ENCODE peak calls at places on chromosomes 16 and 17, in seven cellular contexts. One of them, this sample, is unnamed. For H3K27me3, the result is how much of the 10 kb centered on the place peaks cover.

GRCh38 chr16:64740261-64740660 is 381.6 kb downstream of the CDH11 start:
- DNase-seq in upper lobe of left lung: no peak
- DNase-seq in esophagus muscularis mucosa: no peak
- DNase-seq in transverse colon: no peak
- DNase-seq in ovary: no peak
- DNase-seq in GM12878: no peak
- DNase-seq in H1: no peak
- DNase-seq in this sample: no peak

GRCh38 chr16:24950275-24950674 is 64.9 kb downstream of the ARHGAP17 start:
- DNase-seq in upper lobe of left lung: no peak
- DNase-seq in transverse colon: peak
- DNase-seq in esophagus muscularis mucosa: no peak
- DNase-seq in ovary: no peak
- DNase-seq in GM12878: no peak
- DNase-seq in H1: no peak
- DNase-seq in this sample: no peak

GRCh38 chr16:20952144-20952797 is 51.7 kb downstream of the LYRM1 start:
- DNase-seq in esophagus muscularis mucosa: no peak
- DNase-seq in ovary: no peak
- DNase-seq in GM12878: no peak
- DNase-seq in H1: no peak
- DNase-seq in transverse colon: no peak
- DNase-seq in upper lobe of left lung: no peak
- DNase-seq in this sample: no peak

GRCh38 chr16:4339909-4340308 is 11.2 kb downstream of the PAM16 start:
- DNase-seq in transverse colon: no peak
- DNase-seq in H1: no peak
- DNase-seq in esophagus muscularis mucosa: no peak
- DNase-seq in upper lobe of left lung: peak
- DNase-seq in GM12878: no peak
- DNase-seq in ovary: peak
- DNase-seq in this sample: peak

GRCh38 chr16:27646811-27647210 is 96.9 kb downstream of the KATNIP start:
- DNase-seq in H1: no peak
- DNase-seq in transverse colon: no peak
- DNase-seq in ovary: no peak
- DNase-seq in GM12878: no peak
- DNase-seq in upper lobe of left lung: no peak
- DNase-seq in esophagus muscularis mucosa: no peak
- DNase-seq in this sample: no peak

GRCh38 chr16:4937782-4938682 is 1.1 kb upstream of the PPL start:
- DNase-seq in upper lobe of left lung: peak
- DNase-seq in esophagus muscularis mucosa: no peak
- DNase-seq in H1: no peak
- DNase-seq in transverse colon: peak
- DNase-seq in GM12878: no peak
- DNase-seq in ovary: no peak
- DNase-seq in this sample: no peak

GRCh38 chr17:9356488-9356911 is 219.1 kb downstream of the STX8 start:
- DNase-seq in GM12878: no peak
- DNase-seq in upper lobe of left lung: peak
- DNase-seq in ovary: no peak
- DNase-seq in esophagus muscularis mucosa: no peak
- DNase-seq in H1: no peak
- DNase-seq in transverse colon: no peak
- DNase-seq in this sample: peak

GRCh38 chr16:56539667-56540066 is 19.8 kb upstream of the BBS2 start:
- DNase-seq in GM12878: no peak
- DNase-seq in upper lobe of left lung: no peak
- DNase-seq in ovary: peak
- DNase-seq in esophagus muscularis mucosa: no peak
- DNase-seq in H1: no peak
- DNase-seq in transverse colon: no peak
- DNase-seq in this sample: no peak

GRCh38 chr17:51540151-51540550 is 279.8 kb downstream of the UTP18 start:
- DNase-seq in transverse colon: no peak
- DNase-seq in H1: no peak
- DNase-seq in esophagus muscularis mucosa: no peak
- DNase-seq in ovary: no peak
- DNase-seq in GM12878: no peak
- DNase-seq in upper lobe of left lung: no peak
- DNase-seq in this sample: no peak

GRCh38 chr17:65100316-65101140 is 36.6 kb upstream of the RGS9 start:
- DNase-seq in transverse colon: peak
- DNase-seq in ovary: peak
- DNase-seq in esophagus muscularis mucosa: peak
- DNase-seq in H1: peak
- DNase-seq in upper lobe of left lung: peak
- DNase-seq in GM12878: peak
- DNase-seq in this sample: peak

GRCh38 chr17:77779711-77780539 is 178.6 kb upstream of the TNRC6C start:
- DNase-seq in esophagus muscularis mucosa: no peak
- DNase-seq in transverse colon: no peak
- DNase-seq in ovary: no peak
- DNase-seq in upper lobe of left lung: no peak
- DNase-seq in GM12878: no peak
- DNase-seq in H1: no peak
- DNase-seq in this sample: peak

GRCh38 chr16:66427871-66428681 is 981 bp downstream of the BEAN1 start:
- DNase-seq in GM12878: no peak
- DNase-seq in ovary: no peak
- DNase-seq in upper lobe of left lung: peak
- DNase-seq in H1: peak
- DNase-seq in esophagus muscularis mucosa: no peak
- DNase-seq in transverse colon: no peak
- DNase-seq in this sample: no peak

GRCh38 chr17:17176341-17176740 is 29.8 kb downstream of the PLD6 start:
- DNase-seq in GM12878: no peak
- DNase-seq in H1: no peak
- DNase-seq in esophagus muscularis mucosa: no peak
- DNase-seq in transverse colon: no peak
- DNase-seq in upper lobe of left lung: no peak
- DNase-seq in ovary: no peak
- DNase-seq in this sample: no peak

GRCh38 chr17:19769946-19770652 is 22.0 kb upstream of the ALDH3A1 start:
- DNase-seq in ovary: no peak
- DNase-seq in GM12878: no peak
- DNase-seq in esophagus muscularis mucosa: peak
- DNase-seq in H1: peak
- DNase-seq in upper lobe of left lung: no peak
- DNase-seq in transverse colon: no peak
- DNase-seq in this sample: no peak

GRCh38 chr16:17529982-17530760 is 59.4 kb upstream of the XYLT1 start:
- DNase-seq in ovary: no peak
- DNase-seq in esophagus muscularis mucosa: no peak
- DNase-seq in GM12878: peak
- DNase-seq in transverse colon: peak
- DNase-seq in upper lobe of left lung: no peak
- DNase-seq in H1: no peak
- DNase-seq in this sample: no peak

GRCh38 chr16:26281681-26282080 is 589.9 kb downstream of the HS3ST4 start:
- DNase-seq in GM12878: no peak
- DNase-seq in upper lobe of left lung: no peak
- DNase-seq in esophagus muscularis mucosa: peak
- DNase-seq in ovary: no peak
- DNase-seq in H1: no peak
- DNase-seq in transverse colon: no peak
- DNase-seq in this sample: no peak

GRCh38 chr16:63066552-63066951 is 1030.3 kb upstream of the CDH8 start:
- DNase-seq in H1: no peak
- DNase-seq in GM12878: no peak
- DNase-seq in ovary: no peak
- DNase-seq in esophagus muscularis mucosa: no peak
- DNase-seq in transverse colon: no peak
- DNase-seq in upper lobe of left lung: no peak
- DNase-seq in this sample: no peak

GRCh38 chr16:68090109-68090508 is 4.9 kb downstream of the NFATC3 start:
- DNase-seq in upper lobe of left lung: no peak
- DNase-seq in ovary: no peak
- DNase-seq in esophagus muscularis mucosa: no peak
- DNase-seq in transverse colon: no peak
- DNase-seq in H1: no peak
- DNase-seq in GM12878: no peak
- DNase-seq in this sample: no peak

GRCh38 chr16:85462405-85463227 is 150.5 kb upstream of the GSE1 start:
- DNase-seq in ovary: peak
- DNase-seq in upper lobe of left lung: peak
- DNase-seq in H1: no peak
- DNase-seq in GM12878: no peak
- DNase-seq in esophagus muscularis mucosa: no peak
- DNase-seq in transverse colon: no peak
- DNase-seq in this sample: no peak

GRCh38 chr16:1919680-1919998 is 1.4 kb upstream of the HS3ST6 start:
- DNase-seq in GM12878: no peak
- DNase-seq in transverse colon: no peak
- DNase-seq in H1: no peak
- DNase-seq in esophagus muscularis mucosa: no peak
- DNase-seq in ovary: no peak
- DNase-seq in upper lobe of left lung: no peak
- DNase-seq in this sample: no peak
- H3K27me3 ChIP-seq in GM12878: under half
- H3K27me3 ChIP-seq in transverse colon: half or more
- H3K27me3 ChIP-seq in H1: under half
- H3K27me3 ChIP-seq in esophagus muscularis mucosa: under half
- H3K27me3 ChIP-seq in ovary: under half
- H3K27me3 ChIP-seq in upper lobe of left lung: under half
- H3K27me3 ChIP-seq in this sample: half or more

DNA sequence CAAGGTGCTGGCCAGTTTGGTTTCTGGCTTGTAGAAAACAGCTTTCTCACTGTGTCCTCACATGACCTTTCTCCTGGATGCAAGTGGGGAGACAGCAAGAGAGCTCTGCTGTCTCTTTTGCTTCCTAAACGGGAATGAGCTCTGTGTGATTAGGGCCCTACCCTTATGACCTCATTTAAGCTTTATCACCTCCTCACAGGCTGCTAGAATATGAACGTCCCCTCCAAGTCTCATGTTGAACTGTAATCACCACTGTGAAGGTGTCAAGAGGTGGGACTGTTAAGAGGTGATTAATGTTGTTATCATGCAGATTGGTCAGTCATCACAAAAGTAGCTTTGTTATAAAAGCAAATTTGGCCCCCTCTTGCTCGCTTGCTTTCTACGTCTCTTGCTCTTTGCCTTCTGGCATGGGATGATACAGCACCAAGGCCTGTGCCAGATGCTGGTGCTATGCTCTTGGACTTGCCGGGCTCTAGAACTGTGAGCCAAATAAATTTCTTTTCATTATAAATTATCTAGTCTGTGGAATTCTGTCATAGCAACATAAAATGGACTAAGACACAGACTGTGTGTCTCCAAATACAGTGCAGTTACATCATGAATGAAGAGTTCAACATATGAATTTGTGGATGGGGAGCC is 14.8 kb upstream of the POLR3E start:
- DNase-seq in GM12878: no peak
- DNase-seq in transverse colon: no peak
- DNase-seq in esophagus muscularis mucosa: no peak
- DNase-seq in H1: no peak
- DNase-seq in ovary: no peak
- DNase-seq in upper lobe of left lung: no peak
- DNase-seq in this sample: no peak
- TF ChIP-seq EP300 in GM12878: no peak
- TF ChIP-seq EP300 in transverse colon: no peak
- TF ChIP-seq EP300 in esophagus muscularis mucosa: no peak
- TF ChIP-seq EP300 in H1: no peak
- TF ChIP-seq EP300 in ovary: no peak
- TF ChIP-seq EP300 in upper lobe of left lung: no peak
- TF ChIP-seq EP300 in this sample: no peak

GRCh38 chr17:561118-561517 is 153.5 kb downstream of the VPS53 start:
- DNase-seq in transverse colon: no peak
- DNase-seq in upper lobe of left lung: no peak
- DNase-seq in H1: no peak
- DNase-seq in GM12878: no peak
- DNase-seq in ovary: no peak
- DNase-seq in esophagus muscularis mucosa: no peak
- DNase-seq in this sample: no peak

GRCh38 chr17:557371-557770 is 157.3 kb downstream of the VPS53 start:
- DNase-seq in GM12878: no peak
- DNase-seq in transverse colon: no peak
- DNase-seq in upper lobe of left lung: no peak
- DNase-seq in H1: no peak
- DNase-seq in esophagus muscularis mucosa: no peak
- DNase-seq in ovary: no peak
- DNase-seq in this sample: no peak

GRCh38 chr17:559699-560378 is 154.8 kb downstream of the VPS53 start:
- DNase-seq in GM12878: no peak
- DNase-seq in upper lobe of left lung: peak
- DNase-seq in esophagus muscularis mucosa: no peak
- DNase-seq in ovary: no peak
- DNase-seq in H1: no peak
- DNase-seq in transverse colon: no peak
- DNase-seq in this sample: peak

GRCh38 chr17:560379-560935 is 154.2 kb downstream of the VPS53 start:
- DNase-seq in H1: no peak
- DNase-seq in ovary: no peak
- DNase-seq in upper lobe of left lung: no peak
- DNase-seq in esophagus muscularis mucosa: no peak
- DNase-seq in transverse colon: no peak
- DNase-seq in GM12878: no peak
- DNase-seq in this sample: no peak

DNA sequence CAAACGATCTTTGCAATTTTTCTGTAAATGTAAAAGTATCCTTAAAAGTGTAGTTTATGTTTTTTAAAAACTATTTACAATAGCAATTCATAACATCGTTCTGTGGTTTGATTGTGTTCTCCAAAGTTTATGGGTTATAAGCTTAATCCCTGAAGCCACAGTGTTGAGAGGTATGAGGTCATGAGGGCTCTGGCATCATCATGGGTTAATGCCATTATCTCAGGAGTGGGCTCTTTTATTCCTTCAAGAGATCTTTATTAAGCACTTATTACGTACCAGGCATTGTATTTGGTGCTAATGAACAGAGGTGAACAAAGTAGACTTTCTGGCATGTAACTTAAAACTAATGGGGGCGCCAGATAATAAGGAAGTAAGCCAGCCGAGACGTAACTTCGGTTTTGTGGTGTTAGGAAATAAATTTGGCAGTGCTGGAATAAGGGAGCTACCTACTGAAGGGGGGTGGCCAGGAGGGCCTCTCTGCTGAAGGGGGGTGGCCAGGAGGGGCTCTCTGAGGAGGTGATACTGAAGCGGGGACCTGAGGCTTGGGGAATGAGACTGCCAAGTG is 158.1 kb downstream of the VPS53 start:
- DNase-seq in upper lobe of left lung: no peak
- DNase-seq in GM12878: no peak
- DNase-seq in H1: no peak
- DNase-seq in esophagus muscularis mucosa: no peak
- DNase-seq in transverse colon: no peak
- DNase-seq in ovary: no peak
- DNase-seq in this sample: no peak
- H3K27me3 ChIP-seq in upper lobe of left lung: under half
- H3K27me3 ChIP-seq in GM12878: under half
- H3K27me3 ChIP-seq in H1: under half
- H3K27me3 ChIP-seq in esophagus muscularis mucosa: under half
- H3K27me3 ChIP-seq in transverse colon: under half
- H3K27me3 ChIP-seq in ovary: under half
- H3K27me3 ChIP-seq in this sample: under half

DNA sequence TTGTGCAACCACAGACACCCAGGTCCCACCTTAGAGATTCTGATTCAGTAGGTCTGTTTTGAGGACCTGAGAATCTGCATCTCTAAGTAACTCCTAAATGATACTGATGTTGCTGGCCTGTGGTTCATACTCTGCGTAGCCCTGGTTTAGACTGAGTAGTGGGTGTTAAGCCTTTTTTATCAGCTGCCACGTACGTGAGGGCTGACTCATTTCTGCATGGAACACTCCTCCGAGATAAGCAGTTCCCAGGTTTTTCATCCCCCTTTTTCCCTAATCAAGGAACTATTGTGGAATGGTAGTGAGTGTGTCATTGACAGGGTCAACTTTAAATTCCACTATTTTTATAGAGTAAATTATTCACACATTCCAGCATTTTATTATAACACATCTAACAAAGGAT is 26.1 kb downstream of the CDRT4 start:
- DNase-seq in upper lobe of left lung: no peak
- DNase-seq in GM12878: no peak
- DNase-seq in H1: no peak
- DNase-seq in transverse colon: no peak
- DNase-seq in ovary: no peak
- DNase-seq in esophagus muscularis mucosa: no peak
- DNase-seq in this sample: peak
- TF ChIP-seq EP300 in upper lobe of left lung: no peak
- TF ChIP-seq EP300 in GM12878: no peak
- TF ChIP-seq EP300 in H1: no peak
- TF ChIP-seq EP300 in transverse colon: no peak
- TF ChIP-seq EP300 in ovary: no peak
- TF ChIP-seq EP300 in esophagus muscularis mucosa: no peak
- TF ChIP-seq EP300 in this sample: no peak

This sample was measured in sigmoid colon.